ENCODE peak calls at places on chromosomes 4 and X, in four cellular contexts. One of them, this sample, is unnamed.

GRCh38 chr4:40349561-40350198 is 14.5 kb downstream of the CHRNA9 start:
- DNase-seq in GM12878: no peak
- DNase-seq in HepG2: no peak
- DNase-seq in WTC11: no peak
- DNase-seq in this sample: no peak

GRCh38 chrX:133497356-133497755 is 82.1 kb upstream of the GPC4 start:
- DNase-seq in GM12878: no peak
- DNase-seq in HepG2: no peak
- DNase-seq in WTC11: no peak
- DNase-seq in this sample: no peak

GRCh38 chr4:85573270-85573669 is 98.3 kb downstream of the ARHGAP24 start:
- DNase-seq in GM12878: no peak
- DNase-seq in HepG2: no peak
- DNase-seq in WTC11: no peak
- DNase-seq in this sample: no peak

GRCh38 chrX:43882294-43882681 is at the start of gene MAOB:
- DNase-seq in GM12878: no peak
- DNase-seq in HepG2: peak
- DNase-seq in WTC11: peak
- DNase-seq in this sample: peak

GRCh38 chr4:67909910-67910905 is 26.4 kb upstream of the TMPRSS11D start:
- DNase-seq in GM12878: no peak
- DNase-seq in HepG2: peak
- DNase-seq in WTC11: no peak
- DNase-seq in this sample: peak

GRCh38 chr4:22237846-22238513 is 277.9 kb downstream of the ADGRA3 start:
- DNase-seq in GM12878: no peak
- DNase-seq in HepG2: peak
- DNase-seq in WTC11: no peak
- DNase-seq in this sample: no peak

GRCh38 chr4:88765729-88766128 is 68.1 kb upstream of the NAP1L5 start:
- DNase-seq in GM12878: no peak
- DNase-seq in HepG2: no peak
- DNase-seq in WTC11: no peak
- DNase-seq in this sample: no peak

GRCh38 chrX:40095588-40096394 is 2.0 kb downstream of the BCOR start:
- DNase-seq in GM12878: no peak
- DNase-seq in HepG2: no peak
- DNase-seq in WTC11: no peak
- DNase-seq in this sample: no peak

GRCh38 chrX:57596109-57596870 is 4.5 kb downstream of the ZXDB start:
- DNase-seq in GM12878: no peak
- DNase-seq in HepG2: peak
- DNase-seq in WTC11: no peak
- DNase-seq in this sample: peak

GRCh38 chrX:110836982-110837381 is 41.4 kb upstream of the CHRDL1 start:
- DNase-seq in GM12878: no peak
- DNase-seq in HepG2: no peak
- DNase-seq in WTC11: peak
- DNase-seq in this sample: no peak

GRCh38 chr4:146458594-146458993 is 63.1 kb downstream of the SLC10A7 start:
- DNase-seq in GM12878: no peak
- DNase-seq in HepG2: no peak
- DNase-seq in WTC11: no peak
- DNase-seq in this sample: no peak

GRCh38 chr4:18684932-18685331 is 663.4 kb upstream of the LCORL start:
- DNase-seq in GM12878: no peak
- DNase-seq in HepG2: no peak
- DNase-seq in WTC11: no peak
- DNase-seq in this sample: no peak

GRCh38 chr4:99468891-99469290 is 33.7 kb upstream of the ADH7 start:
- DNase-seq in GM12878: no peak
- DNase-seq in HepG2: no peak
- DNase-seq in WTC11: no peak
- DNase-seq in this sample: no peak

GRCh38 chrX:66110112-66110511 is 53.9 kb upstream of the HEPH start:
- DNase-seq in GM12878: no peak
- DNase-seq in HepG2: no peak
- DNase-seq in WTC11: peak
- DNase-seq in this sample: peak

GRCh38 chr4:1593458-1593857 is 90.7 kb downstream of the FAM53A start:
- DNase-seq in GM12878: no peak
- DNase-seq in HepG2: no peak
- DNase-seq in WTC11: no peak
- DNase-seq in this sample: no peak

GRCh38 chr4:102531441-102531840 is 30.3 kb downstream of the NFKB1 start:
- DNase-seq in GM12878: no peak
- DNase-seq in HepG2: no peak
- DNase-seq in WTC11: no peak
- DNase-seq in this sample: no peak

GRCh38 chrX:24851776-24852175 is 158.1 kb downstream of the POLA1 start:
- DNase-seq in GM12878: no peak
- DNase-seq in HepG2: no peak
- DNase-seq in WTC11: no peak
- DNase-seq in this sample: no peak

GRCh38 chr4:28759064-28759463 is 1898.4 kb downstream of the STIM2 start:
- DNase-seq in GM12878: no peak
- DNase-seq in HepG2: no peak
- DNase-seq in WTC11: no peak
- DNase-seq in this sample: no peak

GRCh38 chr4:30719363-30720020 is 677 bp upstream of the PCDH7 start:
- DNase-seq in GM12878: no peak
- DNase-seq in HepG2: no peak
- DNase-seq in WTC11: peak
- DNase-seq in this sample: no peak

GRCh38 chr4:78432896-78433295 is 118.7 kb upstream of the ANXA3 start:
- DNase-seq in GM12878: no peak
- DNase-seq in HepG2: no peak
- DNase-seq in WTC11: no peak
- DNase-seq in this sample: no peak

GRCh38 chr4:90982787-90983186 is 855.6 kb downstream of the CCSER1 start:
- DNase-seq in GM12878: no peak
- DNase-seq in HepG2: no peak
- DNase-seq in WTC11: no peak
- DNase-seq in this sample: no peak
- TF ChIP-seq CBFB in GM12878: no peak
- TF ChIP-seq CBFB in HepG2: no peak
- TF ChIP-seq CBFB in WTC11: no peak
- TF ChIP-seq CBFB in this sample: no peak

GRCh38 chr4:55184600-55185523 is 59.5 kb upstream of the KDR start:
- DNase-seq in GM12878: no peak
- DNase-seq in HepG2: peak
- DNase-seq in WTC11: peak
- DNase-seq in this sample: peak
- TF ChIP-seq CBFB in GM12878: no peak
- TF ChIP-seq CBFB in HepG2: no peak
- TF ChIP-seq CBFB in WTC11: no peak
- TF ChIP-seq CBFB in this sample: no peak

DNA sequence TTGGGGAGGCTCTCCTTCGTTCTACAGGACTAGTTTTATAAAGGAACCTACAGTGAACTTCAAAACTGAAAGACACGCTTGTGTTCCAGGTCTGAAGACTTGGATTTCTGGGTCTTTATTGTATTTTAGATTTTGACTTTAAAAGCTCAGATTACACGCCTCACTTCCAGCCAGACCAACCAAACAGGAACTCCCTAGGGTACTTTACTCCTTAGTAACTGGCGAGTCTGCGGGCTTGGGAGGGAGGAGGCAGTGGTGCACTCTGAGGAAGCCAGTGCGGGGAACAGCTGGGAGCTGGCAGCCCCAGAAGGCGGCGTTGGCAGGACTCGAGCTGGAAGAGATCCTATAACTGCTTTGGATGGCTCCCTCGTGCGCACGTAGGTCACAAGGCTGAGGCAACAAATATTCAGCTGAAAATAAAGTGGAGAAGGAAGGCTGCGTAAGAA is 388 bp upstream of the PHKA1 start:
- DNase-seq in GM12878: no peak
- DNase-seq in HepG2: peak
- DNase-seq in WTC11: peak
- DNase-seq in this sample: no peak
- TF ChIP-seq CBFB in GM12878: no peak
- TF ChIP-seq CBFB in HepG2: no peak
- TF ChIP-seq CBFB in WTC11: no peak
- TF ChIP-seq CBFB in this sample: no peak

GRCh38 chrX:98795636-98796035 is 1614.4 kb downstream of the PCDH19 start:
- DNase-seq in GM12878: no peak
- DNase-seq in HepG2: no peak
- DNase-seq in WTC11: no peak
- DNase-seq in this sample: no peak
- TF ChIP-seq CBFB in GM12878: no peak
- TF ChIP-seq CBFB in HepG2: no peak
- TF ChIP-seq CBFB in WTC11: no peak
- TF ChIP-seq CBFB in this sample: no peak

GRCh38 chr4:141642711-141643110 is 6.3 kb downstream of the IL15 start:
- DNase-seq in GM12878: no peak
- DNase-seq in HepG2: no peak
- DNase-seq in WTC11: no peak
- DNase-seq in this sample: no peak

GRCh38 chr4:141640692-141641091 is 4.3 kb downstream of the IL15 start:
- DNase-seq in GM12878: no peak
- DNase-seq in HepG2: no peak
- DNase-seq in WTC11: no peak
- DNase-seq in this sample: no peak

GRCh38 chr4:141645611-141646340 is 9.4 kb downstream of the IL15 start:
- DNase-seq in GM12878: no peak
- DNase-seq in HepG2: no peak
- DNase-seq in WTC11: no peak
- DNase-seq in this sample: no peak

GRCh38 chr4:141642068-141642467 is 5.7 kb downstream of the IL15 start:
- DNase-seq in GM12878: no peak
- DNase-seq in HepG2: no peak
- DNase-seq in WTC11: no peak
- DNase-seq in this sample: no peak

GRCh38 chr4:141643557-141643956 is 7.2 kb downstream of the IL15 start:
- DNase-seq in GM12878: no peak
- DNase-seq in HepG2: no peak
- DNase-seq in WTC11: no peak
- DNase-seq in this sample: no peak
- TF ChIP-seq CBFB in GM12878: no peak
- TF ChIP-seq CBFB in HepG2: no peak
- TF ChIP-seq CBFB in WTC11: no peak
- TF ChIP-seq CBFB in this sample: no peak

GRCh38 chrX:149962859-149963757 is 24.8 kb upstream of the EOLA2 start:
- DNase-seq in GM12878: peak
- DNase-seq in HepG2: peak
- DNase-seq in WTC11: peak
- DNase-seq in this sample: no peak
- TF ChIP-seq CBFB in GM12878: no peak
- TF ChIP-seq CBFB in HepG2: no peak
- TF ChIP-seq CBFB in WTC11: no peak
- TF ChIP-seq CBFB in this sample: no peak

GRCh38 chr4:156958276-156959074 is 13.1 kb downstream of the PDGFC start:
- DNase-seq in GM12878: no peak
- DNase-seq in HepG2: no peak
- DNase-seq in WTC11: no peak
- DNase-seq in this sample: no peak
- TF ChIP-seq CBFB in GM12878: no peak
- TF ChIP-seq CBFB in HepG2: no peak
- TF ChIP-seq CBFB in WTC11: no peak
- TF ChIP-seq CBFB in this sample: no peak

GRCh38 chr4:188455353-188455752 is 316.1 kb downstream of the TRIML1 start:
- DNase-seq in GM12878: no peak
- DNase-seq in HepG2: peak
- DNase-seq in WTC11: no peak
- DNase-seq in this sample: no peak
- TF ChIP-seq CBFB in GM12878: no peak
- TF ChIP-seq CBFB in HepG2: no peak
- TF ChIP-seq CBFB in WTC11: no peak
- TF ChIP-seq CBFB in this sample: no peak